ENCODE peak calls at places on chromosomes 5 and 9, in four cellular contexts. A is GM06990, T is uterus, L is lower lobe of right lung. N is an unnamed sample.

GRCh38 chr5:11683666-11684065 is 220.6 kb downstream of the CTNND2 start:
- DNase-seq in A (no peak), T (no peak), L (no peak), N (no peak)

GRCh38 chr5:66558562-66558961 is 37.6 kb upstream of the MAST4 start:
- DNase-seq in A (peak; percentile 18), T (no peak), L (no peak), N (peak; percentile 31)

GRCh38 chr9:85276743-85277142 is 465.0 kb downstream of the AGTPBP1 start:
- DNase-seq in A (no peak), T (no peak), L (no peak), N (no peak)

GRCh38 chr5:93274291-93274690 is 306.7 kb downstream of the NR2F1-AS1 start:
- DNase-seq in A (no peak), T (no peak), L (no peak), N (no peak)

GRCh38 chr5:62767650-62768049 is 189.0 kb downstream of the LRRC70 start:
- DNase-seq in A (no peak), T (no peak), L (no peak), N (no peak)

GRCh38 chr9:69397384-69398214 is 72.6 kb downstream of the ENTREP1 start:
- DNase-seq in A (no peak), T (no peak), L (no peak), N (no peak)

GRCh38 chr9:32395483-32396216 is 11.2 kb downstream of the ACO1 start:
- DNase-seq in A (no peak), T (peak; percentile 67), L (no peak), N (no peak)

GRCh38 chr5:63145167-63145566 is 566.5 kb downstream of the LRRC70 start:
- DNase-seq in A (no peak), T (no peak), L (no peak), N (no peak)

GRCh38 chr5:72241346-72242003 is 78.6 kb downstream of the MRPS27 start:
- DNase-seq in A (no peak), T (no peak), L (no peak), N (no peak)

GRCh38 chr5:149423287-149424268 is 44.5 kb upstream of the IL17B start:
- DNase-seq in A (no peak), T (peak; percentile 60), L (no peak), N (no peak)

GRCh38 chr5:157535042-157535865 is 40.3 kb downstream of the ADAM19 start:
- DNase-seq in A (no peak), T (peak; percentile 63), L (no peak), N (no peak)

GRCh38 chr9:123929177-123929869 is 603 bp downstream of the DENND1A start:
- DNase-seq in A (peak; percentile 55), T (no peak), L (peak; percentile 48), N (peak; percentile 68)

GRCh38 chr5:168969341-168969863 is 331.5 kb downstream of the SLIT3 start:
- DNase-seq in A (no peak), T (no peak), L (no peak), N (no peak)

GRCh38 chr9:12847591-12847990 is 72.8 kb downstream of the LURAP1L start:
- DNase-seq in A (no peak), T (no peak), L (no peak), N (no peak)

GRCh38 chr9:15509931-15510788 is 610 bp downstream of the PSIP1 start:
- DNase-seq in A (peak; percentile 78), T (peak; percentile 45), L (peak; percentile 51), N (peak; percentile 76)

GRCh38 chr9:15512889-15513288 is 2.1 kb upstream of the PSIP1 start:
- DNase-seq in A (no peak), T (no peak), L (no peak), N (no peak)

GRCh38 chr9:15513335-15513734 is 2.6 kb upstream of the PSIP1 start:
- DNase-seq in A (no peak), T (no peak), L (no peak), N (no peak)

GRCh38 chr9:15512204-15512603 is 1.4 kb upstream of the PSIP1 start:
- DNase-seq in A (peak; percentile 44), T (no peak), L (no peak), N (no peak)

DNA sequence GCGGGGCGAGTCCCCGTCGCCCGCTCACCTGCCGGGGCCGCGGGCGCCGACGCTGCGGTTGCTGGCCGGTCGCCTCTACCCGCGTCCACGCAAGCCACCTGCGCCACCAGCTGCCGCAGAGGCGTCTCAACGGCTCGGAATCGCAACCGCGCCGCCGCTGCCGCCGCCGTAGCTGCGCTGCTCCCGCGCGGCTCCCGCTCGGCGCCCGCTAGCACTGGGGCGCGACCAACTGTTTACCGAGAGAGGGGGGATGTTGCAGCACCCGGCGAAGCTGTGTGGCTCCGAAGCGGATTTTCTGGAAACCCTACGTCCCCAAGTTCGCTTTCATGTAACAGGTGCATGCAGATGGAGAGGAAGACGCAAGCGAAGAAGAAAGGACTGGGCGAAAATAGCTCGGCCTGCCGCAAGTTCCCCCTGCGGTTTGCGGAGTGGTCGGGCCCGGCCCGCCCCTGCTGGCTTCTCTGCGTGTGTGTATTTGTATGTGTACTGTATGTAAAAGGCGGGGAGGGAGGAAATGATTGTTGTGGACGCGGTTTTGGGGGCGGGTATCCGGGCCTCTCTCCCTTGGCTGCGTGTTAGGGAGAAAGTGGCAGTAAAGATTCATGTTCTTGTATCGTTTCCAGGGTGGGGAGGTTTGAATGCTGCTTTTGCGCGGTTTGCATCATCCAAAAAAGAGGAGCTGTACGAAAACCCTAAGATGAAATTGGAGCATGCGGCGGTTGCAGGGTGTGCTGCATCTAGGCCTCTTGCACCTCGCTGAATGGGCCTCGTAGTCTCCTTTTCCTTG is at the start of gene PSIP1:
- DNase-seq in A (peak; percentile 99), T (peak; percentile 80), L (peak; percentile 84), N (peak; percentile 84)
- TF ChIP-seq CTCF in A (no peak), T (no peak), L (peak; percentile 15), N (no peak)

DNA sequence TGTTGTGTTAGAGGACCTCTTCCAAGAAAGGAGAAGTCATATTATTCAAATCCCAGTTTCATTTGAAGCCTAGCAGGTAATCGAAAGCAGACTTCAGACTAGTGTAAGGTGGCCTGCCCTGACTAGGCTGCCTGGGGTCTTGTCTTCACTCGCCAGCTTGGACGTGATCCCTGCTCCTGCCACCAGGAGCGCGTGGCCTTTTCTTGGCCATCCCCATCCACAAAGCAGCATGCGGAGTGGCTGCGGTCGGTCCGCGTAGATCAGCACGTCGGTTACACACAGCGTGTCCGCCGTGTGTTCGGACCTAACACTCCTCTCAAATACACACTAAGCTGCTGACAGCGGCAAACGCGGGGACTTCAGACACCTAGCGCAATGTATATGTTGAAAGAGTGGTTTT is 37.3 kb downstream of the CFAP77 start:
- DNase-seq in A (no peak), T (no peak), L (no peak), N (no peak)
- TF ChIP-seq CTCF in A (no peak), T (no peak), L (no peak), N (no peak)

GRCh38 chr9:71672573-71672972 is 95.7 kb downstream of the CEMIP2 start:
- DNase-seq in A (no peak), T (no peak), L (no peak), N (no peak)
- TF ChIP-seq CTCF in A (no peak), T (no peak), L (no peak), N (no peak)

GRCh38 chr9:136345281-136346156 is 18.0 kb downstream of the DNLZ start:
- DNase-seq in A (no peak), T (peak; percentile 71), L (peak; percentile 84), N (no peak)
- TF ChIP-seq CTCF in A (no peak), T (peak; percentile 16), L (peak; percentile 61), N (no peak)

DNA sequence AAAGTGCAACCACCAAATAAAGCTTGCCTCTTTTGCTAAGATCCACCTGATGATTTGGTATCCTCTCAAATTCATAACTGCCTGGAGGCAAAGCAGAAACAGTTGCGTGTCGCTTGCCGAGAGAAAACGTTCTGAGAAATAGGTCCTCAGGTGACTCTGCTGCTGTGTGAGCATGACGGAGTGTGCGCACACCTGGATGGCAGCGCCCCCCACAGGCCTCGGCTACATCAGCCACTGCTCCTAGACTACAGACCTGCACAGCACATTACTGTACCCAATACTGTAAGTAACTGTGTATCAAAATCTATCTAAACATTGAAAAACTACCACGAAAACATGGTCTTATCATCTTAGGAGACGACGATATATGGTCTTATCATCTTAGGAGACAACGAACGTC is 87.4 kb downstream of the CAMSAP1 start:
- DNase-seq in A (no peak), T (no peak), L (no peak), N (no peak)
- TF ChIP-seq CTCF in A (no peak), T (no peak), L (no peak), N (peak; percentile 16)

N was measured in GM13977.